ENCODE peak calls at places on chromosome X, in six cellular contexts. One of them, this sample, is unnamed.

GRCh38 chrX:79413009-79413408 is 45.9 kb upstream of the ITM2A start:
- DNase-seq in CD8-positive, alpha-beta memory T cell: peak; percentile 27
- DNase-seq in H9: no peak
- DNase-seq in lung: no peak
- DNase-seq in hepatocyte: peak; percentile 9
- DNase-seq in IMR-90: peak; percentile 1
- DNase-seq in this sample: no peak

GRCh38 chrX:70254063-70254400 is 6.0 kb downstream of the P2RY4 start:
- DNase-seq in CD8-positive, alpha-beta memory T cell: no peak
- DNase-seq in H9: no peak
- DNase-seq in lung: no peak
- DNase-seq in hepatocyte: no peak
- DNase-seq in IMR-90: no peak
- DNase-seq in this sample: no peak

GRCh38 chrX:122625821-122626220 is 558.3 kb upstream of the GRIA3 start:
- DNase-seq in CD8-positive, alpha-beta memory T cell: no peak
- DNase-seq in H9: no peak
- DNase-seq in lung: no peak
- DNase-seq in hepatocyte: no peak
- DNase-seq in IMR-90: peak; percentile 38
- DNase-seq in this sample: no peak

GRCh38 chrX:96386981-96387380 is 297.7 kb upstream of the DIAPH2 start:
- DNase-seq in CD8-positive, alpha-beta memory T cell: no peak
- DNase-seq in H9: no peak
- DNase-seq in lung: no peak
- DNase-seq in hepatocyte: no peak
- DNase-seq in IMR-90: no peak
- DNase-seq in this sample: no peak

GRCh38 chrX:2691543-2692220 is 587 bp downstream of the CD99 start:
- DNase-seq in CD8-positive, alpha-beta memory T cell: no peak
- DNase-seq in H9: no peak
- DNase-seq in lung: peak; percentile 56
- DNase-seq in hepatocyte: peak; percentile 65
- DNase-seq in IMR-90: peak; percentile 31
- DNase-seq in this sample: no peak

GRCh38 chrX:39336709-39337294 is 535.5 kb downstream of the MID1IP1 start:
- DNase-seq in CD8-positive, alpha-beta memory T cell: no peak
- DNase-seq in H9: no peak
- DNase-seq in lung: no peak
- DNase-seq in hepatocyte: peak; percentile 51
- DNase-seq in IMR-90: no peak
- DNase-seq in this sample: no peak

GRCh38 chrX:41661366-41662095 is 27.2 kb upstream of the GPR34 start:
- DNase-seq in CD8-positive, alpha-beta memory T cell: no peak
- DNase-seq in H9: no peak
- DNase-seq in lung: no peak
- DNase-seq in hepatocyte: no peak
- DNase-seq in IMR-90: peak; percentile 56
- DNase-seq in this sample: no peak

GRCh38 chrX:69759921-69760625 is 144.2 kb downstream of the EDA start:
- DNase-seq in CD8-positive, alpha-beta memory T cell: no peak
- DNase-seq in H9: no peak
- DNase-seq in lung: no peak
- DNase-seq in hepatocyte: no peak
- DNase-seq in IMR-90: no peak
- DNase-seq in this sample: no peak

GRCh38 chrX:26373829-26374228 is 157.9 kb downstream of the MAGEB5 start:
- DNase-seq in CD8-positive, alpha-beta memory T cell: no peak
- DNase-seq in H9: peak; percentile 42
- DNase-seq in lung: no peak
- DNase-seq in hepatocyte: no peak
- DNase-seq in IMR-90: no peak
- DNase-seq in this sample: no peak

GRCh38 chrX:1466232-1466661 is 13.5 kb upstream of the ASMTL start:
- DNase-seq in CD8-positive, alpha-beta memory T cell: no peak
- DNase-seq in H9: peak; percentile 27
- DNase-seq in lung: peak; percentile 26
- DNase-seq in hepatocyte: no peak
- DNase-seq in IMR-90: no peak
- DNase-seq in this sample: no peak

GRCh38 chrX:1788300-1788911 is 173.5 kb downstream of the ASMT start:
- DNase-seq in CD8-positive, alpha-beta memory T cell: no peak
- DNase-seq in H9: no peak
- DNase-seq in lung: no peak
- DNase-seq in hepatocyte: no peak
- DNase-seq in IMR-90: no peak
- DNase-seq in this sample: no peak

GRCh38 chrX:108437789-108438623 is at the start of gene COL4A6:
- DNase-seq in CD8-positive, alpha-beta memory T cell: no peak
- DNase-seq in H9: peak; percentile 85
- DNase-seq in lung: no peak
- DNase-seq in hepatocyte: peak; percentile 47
- DNase-seq in IMR-90: no peak
- DNase-seq in this sample: no peak

GRCh38 chrX:42085836-42086235 is 162.5 kb upstream of the CASK start:
- DNase-seq in CD8-positive, alpha-beta memory T cell: no peak
- DNase-seq in H9: no peak
- DNase-seq in lung: no peak
- DNase-seq in hepatocyte: peak; percentile 10
- DNase-seq in IMR-90: no peak
- DNase-seq in this sample: no peak

GRCh38 chrX:109585488-109585887 is 39.5 kb downstream of the KCNE5 start:
- DNase-seq in CD8-positive, alpha-beta memory T cell: no peak
- DNase-seq in H9: no peak
- DNase-seq in lung: no peak
- DNase-seq in hepatocyte: no peak
- DNase-seq in IMR-90: no peak
- DNase-seq in this sample: no peak

GRCh38 chrX:72662020-72662747 is 51.9 kb downstream of the PHKA1 start:
- DNase-seq in CD8-positive, alpha-beta memory T cell: no peak
- DNase-seq in H9: no peak
- DNase-seq in lung: no peak
- DNase-seq in hepatocyte: no peak
- DNase-seq in IMR-90: no peak
- DNase-seq in this sample: no peak

GRCh38 chrX:152926279-152926678 is 28.4 kb downstream of the ZNF185 start:
- DNase-seq in CD8-positive, alpha-beta memory T cell: peak; percentile 31
- DNase-seq in H9: peak; percentile 76
- DNase-seq in lung: no peak
- DNase-seq in hepatocyte: peak; percentile 71
- DNase-seq in IMR-90: peak; percentile 70
- DNase-seq in this sample: no peak

GRCh38 chrX:142096263-142096662 is 108.8 kb downstream of the MAGEC2 start:
- DNase-seq in CD8-positive, alpha-beta memory T cell: no peak
- DNase-seq in H9: no peak
- DNase-seq in lung: no peak
- DNase-seq in hepatocyte: no peak
- DNase-seq in IMR-90: no peak
- DNase-seq in this sample: no peak

DNA sequence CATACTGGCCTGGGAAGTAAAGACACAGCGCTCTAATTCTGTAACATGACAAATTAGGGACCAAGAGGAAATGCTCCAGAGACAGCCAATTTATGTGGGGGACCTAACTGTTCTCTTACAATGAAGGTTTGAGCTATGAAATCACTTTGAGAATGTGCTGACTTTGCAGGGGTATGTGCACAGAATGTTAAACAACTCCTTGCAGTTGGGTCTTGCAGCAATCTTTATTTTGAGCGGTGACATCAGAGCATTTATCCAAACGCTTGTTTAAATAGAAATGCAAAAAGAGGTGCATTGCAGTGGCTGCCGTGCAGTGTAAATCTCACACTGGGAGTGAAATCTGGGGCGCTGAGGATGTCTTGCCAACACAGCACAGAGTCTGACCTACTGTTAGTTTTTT is 109.3 kb downstream of the MAGEC2 start:
- DNase-seq in CD8-positive, alpha-beta memory T cell: no peak
- DNase-seq in H9: no peak
- DNase-seq in lung: no peak
- DNase-seq in hepatocyte: peak; percentile 7
- DNase-seq in IMR-90: no peak
- DNase-seq in this sample: no peak
- H3K9me3 ChIP-seq in CD8-positive, alpha-beta memory T cell: no peaks in the 10 kb centered on the region
- H3K9me3 ChIP-seq in H9: peaks cover 7% of the 10 kb centered on the region
- H3K9me3 ChIP-seq in lung: peaks cover 2% of the 10 kb centered on the region
- H3K9me3 ChIP-seq in hepatocyte: no peaks in the 10 kb centered on the region
- H3K9me3 ChIP-seq in IMR-90: peaks cover 1% of the 10 kb centered on the region
- H3K9me3 ChIP-seq in this sample: no peaks in the 10 kb centered on the region

GRCh38 chrX:57899064-57899463 is 11.2 kb downstream of the ZXDA start:
- DNase-seq in CD8-positive, alpha-beta memory T cell: no peak
- DNase-seq in H9: no peak
- DNase-seq in lung: no peak
- DNase-seq in hepatocyte: no peak
- DNase-seq in IMR-90: no peak
- DNase-seq in this sample: no peak
- H3K9me3 ChIP-seq in CD8-positive, alpha-beta memory T cell: no peaks in the 10 kb centered on the region
- H3K9me3 ChIP-seq in H9: peaks cover 8% of the 10 kb centered on the region
- H3K9me3 ChIP-seq in lung: no peaks in the 10 kb centered on the region
- H3K9me3 ChIP-seq in hepatocyte: peaks cover 8% of the 10 kb centered on the region
- H3K9me3 ChIP-seq in IMR-90: no peaks in the 10 kb centered on the region
- H3K9me3 ChIP-seq in this sample: no peaks in the 10 kb centered on the region

DNA sequence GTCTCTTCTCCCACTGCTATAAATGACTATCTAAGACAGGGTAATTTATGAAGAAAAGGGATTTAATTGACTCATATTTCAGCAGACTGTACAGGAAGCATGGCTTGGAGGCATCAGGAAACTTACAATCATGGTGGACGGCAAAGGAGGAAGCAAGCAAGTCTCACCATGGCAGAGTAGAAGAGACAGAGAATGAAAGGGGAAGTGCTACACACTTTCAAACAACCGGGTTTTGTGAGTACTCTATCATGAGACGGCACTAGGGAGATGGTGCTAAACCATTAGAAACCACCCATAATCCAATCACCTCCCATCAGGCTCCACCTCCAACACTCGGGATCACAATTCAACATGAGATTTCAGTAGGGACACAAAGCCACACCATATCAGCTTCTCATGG is 11.1 kb downstream of the UBE2NL start:
- DNase-seq in CD8-positive, alpha-beta memory T cell: no peak
- DNase-seq in H9: no peak
- DNase-seq in lung: no peak
- DNase-seq in hepatocyte: no peak
- DNase-seq in IMR-90: no peak
- DNase-seq in this sample: no peak
- H3K9me3 ChIP-seq in CD8-positive, alpha-beta memory T cell: no peaks in the 10 kb centered on the region
- H3K9me3 ChIP-seq in H9: peaks cover 9% of the 10 kb centered on the region
- H3K9me3 ChIP-seq in lung: no peaks in the 10 kb centered on the region
- H3K9me3 ChIP-seq in hepatocyte: no peaks in the 10 kb centered on the region
- H3K9me3 ChIP-seq in IMR-90: peaks cover 2% of the 10 kb centered on the region
- H3K9me3 ChIP-seq in this sample: no peaks in the 10 kb centered on the region

GRCh38 chrX:144681501-144681900 is 565.8 kb upstream of the SPANXN1 start:
- DNase-seq in CD8-positive, alpha-beta memory T cell: no peak
- DNase-seq in H9: no peak
- DNase-seq in lung: no peak
- DNase-seq in hepatocyte: no peak
- DNase-seq in IMR-90: no peak
- DNase-seq in this sample: no peak
- H3K9me3 ChIP-seq in CD8-positive, alpha-beta memory T cell: no peaks in the 10 kb centered on the region
- H3K9me3 ChIP-seq in H9: peaks cover 12% of the 10 kb centered on the region
- H3K9me3 ChIP-seq in lung: no peaks in the 10 kb centered on the region
- H3K9me3 ChIP-seq in hepatocyte: no peaks in the 10 kb centered on the region
- H3K9me3 ChIP-seq in IMR-90: peaks cover 3% of the 10 kb centered on the region
- H3K9me3 ChIP-seq in this sample: no peaks in the 10 kb centered on the region

DNA sequence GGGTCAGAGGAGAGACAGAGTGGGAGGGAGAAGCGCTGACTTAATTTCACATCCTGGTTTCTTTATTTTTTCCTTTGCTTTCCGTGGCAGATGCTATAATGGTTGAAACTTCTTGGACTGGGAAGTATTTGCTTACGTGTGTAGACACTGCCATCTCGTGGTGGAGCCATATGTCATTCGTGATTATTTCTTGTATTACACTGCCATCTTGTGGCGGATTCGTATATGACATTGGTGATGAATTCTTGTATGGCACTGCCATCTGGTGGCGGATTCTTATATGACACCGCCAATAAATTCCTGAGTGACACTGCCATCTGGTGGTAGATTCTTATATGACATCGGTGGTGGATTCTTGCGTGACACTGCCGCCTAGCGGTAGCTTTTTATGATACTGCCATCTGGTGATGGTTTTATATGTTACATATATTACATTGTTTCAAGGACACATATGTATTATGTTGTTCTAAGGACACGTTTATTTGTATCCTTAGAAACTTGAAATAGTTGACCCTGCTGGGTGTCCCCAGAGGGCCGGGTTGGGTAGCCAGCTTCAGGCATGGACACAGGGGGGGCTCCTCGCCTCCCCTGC is 37.3 kb upstream of the CLCN4 start:
- DNase-seq in CD8-positive, alpha-beta memory T cell: peak; percentile 81
- DNase-seq in H9: peak; percentile 63
- DNase-seq in lung: peak; percentile 86
- DNase-seq in hepatocyte: peak; percentile 90
- DNase-seq in IMR-90: peak; percentile 91
- DNase-seq in this sample: peak; percentile 56
- H3K9me3 ChIP-seq in CD8-positive, alpha-beta memory T cell: no peaks in the 10 kb centered on the region
- H3K9me3 ChIP-seq in H9: peaks cover 42% of the 10 kb centered on the region
- H3K9me3 ChIP-seq in lung: peaks cover 3% of the 10 kb centered on the region
- H3K9me3 ChIP-seq in hepatocyte: peaks cover 6% of the 10 kb centered on the region
- H3K9me3 ChIP-seq in IMR-90: no peaks in the 10 kb centered on the region
- H3K9me3 ChIP-seq in this sample: no peaks in the 10 kb centered on the region

DNA sequence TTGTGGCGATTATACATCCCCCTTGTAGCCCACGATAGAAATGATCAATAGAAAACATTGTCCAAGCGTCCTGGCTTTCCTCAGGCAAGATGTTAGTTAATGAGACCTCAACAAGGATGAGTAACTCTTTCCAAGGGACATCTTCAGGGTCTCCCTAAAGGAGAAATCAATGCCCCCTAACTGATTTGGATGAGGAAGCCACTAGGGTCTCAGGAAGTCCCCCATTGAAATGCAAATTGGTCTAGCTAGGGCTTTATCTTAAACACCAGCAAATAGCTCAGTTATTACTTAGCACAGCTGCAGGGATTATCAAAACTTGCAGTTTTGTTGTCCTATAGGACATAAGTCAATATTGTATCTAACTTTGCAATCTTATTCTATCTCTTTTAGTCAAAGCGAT is 721.5 kb downstream of the IL1RAPL1 start:
- DNase-seq in CD8-positive, alpha-beta memory T cell: no peak
- DNase-seq in H9: peak; percentile 24
- DNase-seq in lung: no peak
- DNase-seq in hepatocyte: no peak
- DNase-seq in IMR-90: no peak
- DNase-seq in this sample: no peak
- H3K9me3 ChIP-seq in CD8-positive, alpha-beta memory T cell: no peaks in the 10 kb centered on the region
- H3K9me3 ChIP-seq in H9: no peaks in the 10 kb centered on the region
- H3K9me3 ChIP-seq in lung: no peaks in the 10 kb centered on the region
- H3K9me3 ChIP-seq in hepatocyte: no peaks in the 10 kb centered on the region
- H3K9me3 ChIP-seq in IMR-90: no peaks in the 10 kb centered on the region
- H3K9me3 ChIP-seq in this sample: no peaks in the 10 kb centered on the region

This sample was measured in T-helper 17 cell.